ENCODE peak calls at places on chromosomes 1 and 21, in four cellular contexts. One of them, this sample, is unnamed.

GRCh38 chr1:172917972-172918371 is 132.8 kb downstream of the TNFSF18 start:
- DNase-seq in tibial nerve: no peak
- DNase-seq in fibroblast of lung: peak
- DNase-seq in Calu3: peak
- DNase-seq in this sample: peak

GRCh38 chr1:162690672-162691434 is 58.6 kb downstream of the DDR2 start:
- DNase-seq in fibroblast of lung: peak
- DNase-seq in tibial nerve: peak
- DNase-seq in Calu3: no peak
- DNase-seq in this sample: peak

GRCh38 chr1:119516680-119517079 is 9.7 kb downstream of the HSD3B1 start:
- DNase-seq in Calu3: peak
- DNase-seq in tibial nerve: no peak
- DNase-seq in fibroblast of lung: no peak
- DNase-seq in this sample: no peak

GRCh38 chr1:62528015-62528414 is 69.3 kb upstream of the ANGPTL3 start:
- DNase-seq in Calu3: no peak
- DNase-seq in fibroblast of lung: no peak
- DNase-seq in tibial nerve: no peak
- DNase-seq in this sample: no peak

GRCh38 chr1:67987046-67987799 is 63.2 kb downstream of the DIRAS3 start:
- DNase-seq in tibial nerve: no peak
- DNase-seq in fibroblast of lung: peak
- DNase-seq in Calu3: no peak
- DNase-seq in this sample: peak

GRCh38 chr1:185249563-185249962 is 67.5 kb downstream of the IVNS1ABP start:
- DNase-seq in fibroblast of lung: no peak
- DNase-seq in tibial nerve: no peak
- DNase-seq in Calu3: no peak
- DNase-seq in this sample: no peak

GRCh38 chr1:60978421-60979357 is 103.7 kb upstream of the NFIA start:
- DNase-seq in fibroblast of lung: peak
- DNase-seq in tibial nerve: no peak
- DNase-seq in Calu3: peak
- DNase-seq in this sample: no peak

GRCh38 chr1:93814059-93814794 is 64.8 kb downstream of the DNTTIP2 start:
- DNase-seq in fibroblast of lung: peak
- DNase-seq in Calu3: peak
- DNase-seq in tibial nerve: peak
- DNase-seq in this sample: peak

GRCh38 chr21:25234857-25235801 is 372.2 kb downstream of the MRPL39 start:
- DNase-seq in Calu3: no peak
- DNase-seq in fibroblast of lung: no peak
- DNase-seq in tibial nerve: no peak
- DNase-seq in this sample: no peak

GRCh38 chr1:170445096-170445495 is 86.9 kb upstream of the GORAB start:
- DNase-seq in tibial nerve: no peak
- DNase-seq in Calu3: no peak
- DNase-seq in fibroblast of lung: peak
- DNase-seq in this sample: peak

GRCh38 chr1:31095298-31095981 is 29.9 kb upstream of the PUM1 start:
- DNase-seq in fibroblast of lung: peak
- DNase-seq in Calu3: no peak
- DNase-seq in tibial nerve: no peak
- DNase-seq in this sample: peak

GRCh38 chr1:162177126-162177525 is 107.6 kb downstream of the NOS1AP start:
- DNase-seq in fibroblast of lung: no peak
- DNase-seq in tibial nerve: no peak
- DNase-seq in Calu3: no peak
- DNase-seq in this sample: no peak

GRCh38 chr1:64263856-64264255 is 60.4 kb downstream of the UBE2U start:
- DNase-seq in tibial nerve: no peak
- DNase-seq in Calu3: no peak
- DNase-seq in fibroblast of lung: no peak
- DNase-seq in this sample: no peak

GRCh38 chr1:24254783-24255182 is 64.4 kb upstream of the GRHL3 start:
- DNase-seq in tibial nerve: no peak
- DNase-seq in fibroblast of lung: no peak
- DNase-seq in Calu3: no peak
- DNase-seq in this sample: no peak

GRCh38 chr1:150150511-150151021 is 850 bp downstream of the PLEKHO1 start:
- DNase-seq in tibial nerve: no peak
- DNase-seq in Calu3: no peak
- DNase-seq in fibroblast of lung: no peak
- DNase-seq in this sample: no peak

GRCh38 chr1:212402876-212403275 is 11.8 kb downstream of the PACC1 start:
- DNase-seq in tibial nerve: no peak
- DNase-seq in Calu3: no peak
- DNase-seq in fibroblast of lung: no peak
- DNase-seq in this sample: no peak

GRCh38 chr1:47508900-47509488 is 71.2 kb downstream of the FOXD2 start:
- DNase-seq in fibroblast of lung: peak
- DNase-seq in Calu3: no peak
- DNase-seq in tibial nerve: no peak
- DNase-seq in this sample: peak

GRCh38 chr1:205066221-205066818 is 17.9 kb downstream of the TMEM81 start:
- DNase-seq in fibroblast of lung: no peak
- DNase-seq in Calu3: no peak
- DNase-seq in tibial nerve: no peak
- DNase-seq in this sample: no peak
- TF ChIP-seq CTCF in fibroblast of lung: no peak
- TF ChIP-seq CTCF in Calu3: no peak
- TF ChIP-seq CTCF in tibial nerve: no peak
- TF ChIP-seq CTCF in this sample: peak

DNA sequence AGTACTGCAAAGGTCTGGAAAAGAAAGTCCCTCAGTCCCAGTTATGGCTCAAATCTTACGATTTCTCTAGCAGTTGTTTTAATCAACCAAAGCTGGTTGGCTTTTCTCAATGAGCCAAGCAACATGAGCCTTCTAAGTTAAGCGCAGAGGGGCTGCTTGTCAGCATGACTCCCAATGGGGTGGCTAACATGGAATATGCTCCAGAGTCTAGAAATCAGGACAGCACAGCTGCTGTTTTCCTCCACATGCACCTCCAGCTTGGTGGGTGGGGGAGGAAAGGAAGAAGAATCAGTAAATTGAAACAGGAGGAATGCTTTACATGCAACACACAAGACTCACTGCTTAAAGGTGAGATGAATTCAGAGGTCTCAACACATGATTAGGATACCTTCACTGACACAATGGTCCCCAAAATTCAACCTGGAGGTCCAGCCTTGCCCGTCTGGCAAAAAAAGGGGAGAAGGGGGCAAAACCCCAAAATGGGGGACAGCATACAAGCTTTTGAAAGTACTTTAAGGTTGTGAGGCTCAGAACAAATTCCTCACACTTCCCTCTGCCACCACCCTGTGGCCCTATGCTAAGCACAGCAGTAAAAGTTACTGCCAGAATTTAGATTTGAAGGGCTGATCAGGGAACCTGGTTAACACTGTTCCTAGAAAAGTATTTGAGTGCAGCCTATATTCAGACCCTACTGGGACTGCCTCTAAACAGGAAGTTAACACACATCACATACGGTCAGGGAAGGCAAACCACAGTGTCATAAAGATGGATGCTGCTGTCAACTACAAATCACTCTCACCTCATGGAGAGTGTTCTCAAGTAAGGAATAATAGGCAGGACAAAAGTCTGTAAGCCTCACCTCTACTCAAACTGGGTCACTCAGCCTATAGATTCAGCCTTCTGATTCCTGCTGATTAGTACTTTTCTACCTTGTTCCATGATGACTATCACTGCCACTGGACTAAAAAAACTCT is 2.6 kb downstream of the GATAD2B start:
- DNase-seq in fibroblast of lung: peak
- DNase-seq in tibial nerve: no peak
- DNase-seq in Calu3: no peak
- DNase-seq in this sample: no peak
- TF ChIP-seq CTCF in fibroblast of lung: peak
- TF ChIP-seq CTCF in tibial nerve: no peak
- TF ChIP-seq CTCF in Calu3: no peak
- TF ChIP-seq CTCF in this sample: peak

DNA sequence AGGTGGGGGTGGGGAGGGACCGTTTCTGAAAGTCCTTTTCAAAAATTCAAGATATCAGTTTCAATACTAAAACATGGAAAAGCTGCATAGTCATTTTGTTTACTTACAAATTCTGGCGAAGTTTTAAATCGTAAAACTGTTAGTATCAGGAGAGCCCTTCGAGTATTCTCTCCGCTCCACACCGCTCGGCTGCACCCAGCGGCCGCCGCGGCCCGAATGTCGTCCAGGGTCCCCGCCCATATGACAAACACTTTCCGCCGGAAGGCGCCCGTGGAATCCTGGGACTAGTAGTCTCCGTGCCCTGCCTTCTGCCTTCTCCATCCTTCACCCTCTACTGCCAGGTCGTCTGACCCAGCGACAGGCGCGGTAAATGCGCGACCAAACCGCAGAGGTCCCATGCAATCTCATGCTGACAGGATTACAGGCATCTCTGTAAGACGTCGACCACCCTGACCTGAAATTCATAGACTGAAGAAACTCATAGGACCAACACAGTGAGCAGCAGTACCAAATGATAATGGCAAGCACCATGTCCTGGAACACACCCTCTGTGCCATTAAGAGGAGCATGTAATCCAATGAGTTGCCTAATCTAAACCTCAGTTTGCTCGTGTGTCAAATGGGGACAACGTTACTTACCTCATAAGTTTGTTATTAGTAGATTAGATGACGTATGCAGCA is at the start of gene TOR1AIP2:
- DNase-seq in Calu3: peak
- DNase-seq in fibroblast of lung: peak
- DNase-seq in tibial nerve: peak
- DNase-seq in this sample: peak
- TF ChIP-seq CTCF in Calu3: no peak
- TF ChIP-seq CTCF in fibroblast of lung: no peak
- TF ChIP-seq CTCF in tibial nerve: no peak
- TF ChIP-seq CTCF in this sample: no peak

DNA sequence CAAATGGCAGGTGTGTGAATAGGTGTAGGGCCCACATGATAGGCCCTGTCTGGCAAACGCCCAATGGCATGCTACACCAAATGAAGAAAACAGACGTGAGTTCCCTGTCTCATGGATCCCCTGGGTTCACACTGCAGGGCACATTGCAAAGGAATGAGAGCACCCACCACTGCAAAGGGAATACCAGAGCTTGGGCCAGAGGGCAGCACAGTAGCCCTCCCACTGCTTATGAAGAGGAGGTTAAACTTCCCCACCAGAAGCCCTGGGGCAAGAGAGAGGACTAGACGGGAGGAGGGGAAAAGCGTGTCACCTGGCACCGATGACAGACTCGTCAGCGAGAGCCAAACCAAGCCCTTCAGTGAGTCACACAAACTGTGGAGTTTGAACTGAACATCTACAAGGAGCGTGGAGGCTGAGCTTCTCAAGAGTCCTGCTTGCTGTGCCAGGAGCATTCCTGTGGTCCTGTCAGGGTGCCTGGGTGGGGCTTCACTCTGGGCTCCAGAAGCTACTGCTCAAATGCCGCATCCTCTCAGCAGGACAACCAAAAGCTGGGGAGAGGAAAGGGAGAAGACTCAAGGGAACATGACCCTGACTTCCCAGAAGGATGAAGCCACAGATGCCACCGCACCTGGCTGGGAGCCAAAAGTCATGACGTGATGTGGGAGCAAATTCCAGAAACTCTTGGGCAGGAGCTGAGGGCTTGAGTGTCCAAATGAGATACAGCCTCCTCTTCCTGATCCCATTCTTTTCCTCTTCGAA is 61.1 kb downstream of the TOMM20 start:
- DNase-seq in fibroblast of lung: peak
- DNase-seq in tibial nerve: peak
- DNase-seq in Calu3: peak
- DNase-seq in this sample: peak
- TF ChIP-seq CTCF in fibroblast of lung: no peak
- TF ChIP-seq CTCF in tibial nerve: no peak
- TF ChIP-seq CTCF in Calu3: no peak
- TF ChIP-seq CTCF in this sample: no peak

DNA sequence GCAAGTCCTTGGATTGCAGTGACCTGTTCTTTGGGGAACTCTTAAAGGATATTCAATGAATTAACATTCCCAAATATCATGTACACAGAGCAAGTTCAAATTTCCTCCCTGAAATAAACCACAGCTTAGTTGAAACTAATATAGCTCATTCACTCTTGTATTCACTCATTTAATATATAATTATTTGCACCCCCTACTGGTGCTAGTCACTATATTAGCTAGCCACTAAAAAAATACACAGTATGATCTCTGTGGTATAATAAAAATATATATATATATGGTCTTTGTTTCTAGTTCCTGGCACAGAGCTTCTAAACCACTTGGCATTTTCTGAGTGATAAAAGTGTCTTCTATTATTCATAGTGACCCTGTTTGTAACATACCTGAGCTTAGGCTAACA is 177.3 kb upstream of the LYPLAL1 start:
- DNase-seq in fibroblast of lung: peak
- DNase-seq in Calu3: no peak
- DNase-seq in tibial nerve: no peak
- DNase-seq in this sample: no peak
- TF ChIP-seq CTCF in fibroblast of lung: no peak
- TF ChIP-seq CTCF in Calu3: no peak
- TF ChIP-seq CTCF in tibial nerve: no peak
- TF ChIP-seq CTCF in this sample: no peak

DNA sequence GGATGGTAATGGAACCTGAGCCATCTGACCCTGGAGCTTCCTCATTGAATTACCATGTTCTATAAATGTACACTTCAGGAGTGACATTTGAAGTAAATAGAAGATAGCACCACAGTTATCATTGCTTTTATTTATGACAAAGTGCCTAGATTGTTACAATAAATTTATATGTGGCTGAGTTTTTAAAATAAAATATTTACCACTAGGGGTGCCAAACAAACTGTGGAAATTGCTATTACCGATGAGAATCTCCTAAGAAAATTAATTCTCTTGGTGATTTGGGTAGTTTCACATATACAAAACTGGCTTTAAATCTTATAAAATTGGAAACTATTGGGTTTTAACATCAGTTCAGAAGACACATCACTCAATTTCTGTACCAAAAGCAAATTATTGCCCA is 1.4 kb upstream of the TNR start:
- DNase-seq in tibial nerve: no peak
- DNase-seq in Calu3: no peak
- DNase-seq in fibroblast of lung: no peak
- DNase-seq in this sample: no peak
- TF ChIP-seq CTCF in tibial nerve: no peak
- TF ChIP-seq CTCF in Calu3: no peak
- TF ChIP-seq CTCF in fibroblast of lung: no peak
- TF ChIP-seq CTCF in this sample: no peak

DNA sequence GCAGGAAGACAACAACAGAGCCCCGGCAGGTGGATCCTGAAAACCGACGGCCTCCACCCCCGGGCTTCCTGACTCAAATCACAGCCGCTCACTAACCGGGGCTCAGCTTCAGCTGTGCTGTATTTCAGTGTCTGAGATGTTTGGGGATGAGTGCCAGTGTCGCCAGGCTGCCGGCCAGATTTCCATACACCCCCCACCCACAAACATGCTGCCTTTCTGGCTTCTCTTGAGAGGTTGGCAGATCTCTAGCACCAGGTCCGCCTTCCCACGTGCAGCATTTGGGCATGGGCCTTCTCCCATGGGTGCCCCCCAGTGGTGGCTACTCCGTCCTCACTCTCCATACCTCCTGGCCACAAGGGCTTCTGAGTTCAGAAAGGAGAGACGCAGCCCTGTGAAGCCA is 34.8 kb downstream of the KCNAB2 start:
- DNase-seq in fibroblast of lung: no peak
- DNase-seq in Calu3: peak
- DNase-seq in tibial nerve: no peak
- DNase-seq in this sample: no peak
- TF ChIP-seq CTCF in fibroblast of lung: peak
- TF ChIP-seq CTCF in Calu3: no peak
- TF ChIP-seq CTCF in tibial nerve: no peak
- TF ChIP-seq CTCF in this sample: peak

GRCh38 chr1:117590273-117590925 is 15.4 kb upstream of the TENT5C start:
- DNase-seq in tibial nerve: no peak
- DNase-seq in Calu3: no peak
- DNase-seq in fibroblast of lung: no peak
- DNase-seq in this sample: no peak
- TF ChIP-seq CTCF in tibial nerve: no peak
- TF ChIP-seq CTCF in Calu3: no peak
- TF ChIP-seq CTCF in fibroblast of lung: no peak
- TF ChIP-seq CTCF in this sample: no peak

This sample was measured in AG09309.